ENCODE peak calls at places on chromosomes 13 and 19, in five cellular contexts. One of them, this sample, is unnamed.

GRCh38 chr19:1389033-1389940 is 5.6 kb downstream of the NDUFS7 start:
- DNase-seq in Peyer's patch: no peak
- DNase-seq in right cardiac atrium: no peak
- DNase-seq in small intestine: no peak
- DNase-seq in uterus: no peak
- DNase-seq in this sample: no peak

GRCh38 chr19:8552810-8553209 is 24.4 kb downstream of the MYO1F start:
- DNase-seq in Peyer's patch: no peak
- DNase-seq in right cardiac atrium: no peak
- DNase-seq in small intestine: peak; percentile 63
- DNase-seq in uterus: no peak
- DNase-seq in this sample: no peak

GRCh38 chr13:33870046-33870668 is 52.2 kb downstream of the RFC3 start:
- DNase-seq in Peyer's patch: no peak
- DNase-seq in right cardiac atrium: no peak
- DNase-seq in small intestine: no peak
- DNase-seq in uterus: no peak
- DNase-seq in this sample: no peak

GRCh38 chr19:7772752-7773291 is 9.8 kb downstream of the CLEC4M start:
- DNase-seq in Peyer's patch: peak; percentile 57
- DNase-seq in right cardiac atrium: no peak
- DNase-seq in small intestine: peak; percentile 85
- DNase-seq in uterus: no peak
- DNase-seq in this sample: no peak

GRCh38 chr13:75399168-75399878 is 82.6 kb downstream of the TBC1D4 start:
- DNase-seq in Peyer's patch: no peak
- DNase-seq in right cardiac atrium: no peak
- DNase-seq in small intestine: no peak
- DNase-seq in uterus: no peak
- DNase-seq in this sample: no peak

GRCh38 chr19:20038358-20039202 is 725 bp downstream of the ZNF682 start:
- DNase-seq in Peyer's patch: no peak
- DNase-seq in right cardiac atrium: no peak
- DNase-seq in small intestine: no peak
- DNase-seq in uterus: no peak
- DNase-seq in this sample: peak; percentile 53

GRCh38 chr13:80151016-80151415 is 189.9 kb downstream of the SPRY2 start:
- DNase-seq in Peyer's patch: no peak
- DNase-seq in right cardiac atrium: no peak
- DNase-seq in small intestine: no peak
- DNase-seq in uterus: no peak
- DNase-seq in this sample: no peak

GRCh38 chr19:10346509-10346908 is 7.1 kb upstream of the ICAM3 start:
- DNase-seq in Peyer's patch: no peak
- DNase-seq in right cardiac atrium: no peak
- DNase-seq in small intestine: no peak
- DNase-seq in uterus: no peak
- DNase-seq in this sample: no peak

GRCh38 chr19:55152017-55152416 is 3.0 kb upstream of the TNNT1 start:
- DNase-seq in Peyer's patch: no peak
- DNase-seq in right cardiac atrium: no peak
- DNase-seq in small intestine: no peak
- DNase-seq in uterus: no peak
- DNase-seq in this sample: no peak

GRCh38 chr13:74452176-74452575 is 318.0 kb upstream of the KLF12 start:
- DNase-seq in Peyer's patch: no peak
- DNase-seq in right cardiac atrium: no peak
- DNase-seq in small intestine: no peak
- DNase-seq in uterus: no peak
- DNase-seq in this sample: no peak

GRCh38 chr13:96294930-96295657 is 205.2 kb downstream of the HS6ST3 start:
- DNase-seq in Peyer's patch: no peak
- DNase-seq in right cardiac atrium: no peak
- DNase-seq in small intestine: no peak
- DNase-seq in uterus: no peak
- DNase-seq in this sample: no peak

GRCh38 chr13:90420683-90421082 is 926.8 kb upstream of the MIR17HG start:
- DNase-seq in Peyer's patch: no peak
- DNase-seq in right cardiac atrium: no peak
- DNase-seq in small intestine: no peak
- DNase-seq in uterus: no peak
- DNase-seq in this sample: no peak

GRCh38 chr13:28409648-28410047 is 85.3 kb downstream of the FLT1 start:
- DNase-seq in Peyer's patch: no peak
- DNase-seq in right cardiac atrium: no peak
- DNase-seq in small intestine: no peak
- DNase-seq in uterus: no peak
- DNase-seq in this sample: no peak

GRCh38 chr19:19405919-19406877 is 723 bp downstream of the GATAD2A start:
- DNase-seq in Peyer's patch: peak; percentile 70
- DNase-seq in right cardiac atrium: peak; percentile 86
- DNase-seq in small intestine: no peak
- DNase-seq in uterus: peak; percentile 43
- DNase-seq in this sample: peak; percentile 45

GRCh38 chr13:107734891-107735620 is 480.3 kb downstream of the LIG4 start:
- DNase-seq in Peyer's patch: no peak
- DNase-seq in right cardiac atrium: no peak
- DNase-seq in small intestine: no peak
- DNase-seq in uterus: no peak
- DNase-seq in this sample: no peak

GRCh38 chr19:44803442-44804428 is 5.2 kb upstream of the BCAM start:
- DNase-seq in Peyer's patch: no peak
- DNase-seq in right cardiac atrium: no peak
- DNase-seq in small intestine: no peak
- DNase-seq in uterus: no peak
- DNase-seq in this sample: no peak

GRCh38 chr19:39966617-39967016 is 4.3 kb upstream of the PSMC4 start:
- DNase-seq in Peyer's patch: no peak
- DNase-seq in right cardiac atrium: no peak
- DNase-seq in small intestine: no peak
- DNase-seq in uterus: no peak
- DNase-seq in this sample: no peak

GRCh38 chr13:87671031-87671823 is at the start of gene SLITRK5:
- DNase-seq in Peyer's patch: peak; percentile 70
- DNase-seq in right cardiac atrium: peak; percentile 83
- DNase-seq in small intestine: peak; percentile 32
- DNase-seq in uterus: no peak
- DNase-seq in this sample: peak; percentile 60

GRCh38 chr13:71603255-71603654 is 263.7 kb downstream of the DACH1 start:
- DNase-seq in Peyer's patch: no peak
- DNase-seq in right cardiac atrium: no peak
- DNase-seq in small intestine: no peak
- DNase-seq in uterus: no peak
- DNase-seq in this sample: no peak

GRCh38 chr19:31445406-31445805 is 96.2 kb upstream of the TSHZ3 start:
- DNase-seq in Peyer's patch: no peak
- DNase-seq in right cardiac atrium: no peak
- DNase-seq in small intestine: no peak
- DNase-seq in uterus: no peak
- DNase-seq in this sample: no peak

GRCh38 chr13:112078879-112079526 is 12.1 kb downstream of the SOX1 start:
- DNase-seq in Peyer's patch: no peak
- DNase-seq in right cardiac atrium: no peak
- DNase-seq in small intestine: no peak
- DNase-seq in uterus: no peak
- DNase-seq in this sample: no peak

GRCh38 chr13:46507978-46508377 is 45.0 kb upstream of the LRCH1 start:
- DNase-seq in Peyer's patch: no peak
- DNase-seq in right cardiac atrium: no peak
- DNase-seq in small intestine: no peak
- DNase-seq in uterus: no peak
- DNase-seq in this sample: no peak

GRCh38 chr13:91079190-91079589 is 268.3 kb upstream of the MIR17HG start:
- DNase-seq in Peyer's patch: no peak
- DNase-seq in right cardiac atrium: no peak
- DNase-seq in small intestine: no peak
- DNase-seq in uterus: no peak
- DNase-seq in this sample: no peak

GRCh38 chr13:29815336-29815735 is 35.1 kb downstream of the UBL3 start:
- DNase-seq in Peyer's patch: no peak
- DNase-seq in right cardiac atrium: no peak
- DNase-seq in small intestine: no peak
- DNase-seq in uterus: no peak
- DNase-seq in this sample: no peak

GRCh38 chr13:43258771-43259170 is 235.4 kb downstream of the DNAJC15 start:
- DNase-seq in Peyer's patch: no peak
- DNase-seq in right cardiac atrium: no peak
- DNase-seq in small intestine: no peak
- DNase-seq in uterus: no peak
- DNase-seq in this sample: no peak

GRCh38 chr19:17654993-17655392 is 33.2 kb downstream of the UNC13A start:
- DNase-seq in Peyer's patch: no peak
- DNase-seq in right cardiac atrium: no peak
- DNase-seq in small intestine: no peak
- DNase-seq in uterus: no peak
- DNase-seq in this sample: no peak

GRCh38 chr19:40356681-40357595 is 8.4 kb downstream of the PLD3 start:
- DNase-seq in Peyer's patch: no peak
- DNase-seq in right cardiac atrium: no peak
- DNase-seq in small intestine: no peak
- DNase-seq in uterus: no peak
- DNase-seq in this sample: no peak

GRCh38 chr19:55146078-55146647 is 2.8 kb downstream of the TNNT1 start:
- DNase-seq in Peyer's patch: no peak
- DNase-seq in right cardiac atrium: no peak
- DNase-seq in small intestine: no peak
- DNase-seq in uterus: no peak
- DNase-seq in this sample: no peak

GRCh38 chr13:99895428-99895998 is 76.1 kb downstream of the ZIC5 start:
- DNase-seq in Peyer's patch: no peak
- DNase-seq in right cardiac atrium: no peak
- DNase-seq in small intestine: no peak
- DNase-seq in uterus: no peak
- DNase-seq in this sample: peak; percentile 10

GRCh38 chr19:5621945-5622464 is 571 bp downstream of the SAFB2 start:
- DNase-seq in Peyer's patch: peak; percentile 56
- DNase-seq in right cardiac atrium: peak; percentile 71
- DNase-seq in small intestine: no peak
- DNase-seq in uterus: peak; percentile 38
- DNase-seq in this sample: peak; percentile 18

GRCh38 chr19:35935911-35936737 is at the start of gene LRFN3:
- DNase-seq in Peyer's patch: peak; percentile 88
- DNase-seq in right cardiac atrium: peak; percentile 90
- DNase-seq in small intestine: peak; percentile 79
- DNase-seq in uterus: peak; percentile 75
- DNase-seq in this sample: no peak

GRCh38 chr13:79385694-79386093 is 20.4 kb downstream of the RBM26 start:
- DNase-seq in Peyer's patch: no peak
- DNase-seq in right cardiac atrium: no peak
- DNase-seq in small intestine: no peak
- DNase-seq in uterus: no peak
- DNase-seq in this sample: no peak

GRCh38 chr13:107339209-107339608 is 771.3 kb upstream of the ARGLU1 start:
- DNase-seq in Peyer's patch: no peak
- DNase-seq in right cardiac atrium: no peak
- DNase-seq in small intestine: no peak
- DNase-seq in uterus: no peak
- DNase-seq in this sample: no peak

DNA sequence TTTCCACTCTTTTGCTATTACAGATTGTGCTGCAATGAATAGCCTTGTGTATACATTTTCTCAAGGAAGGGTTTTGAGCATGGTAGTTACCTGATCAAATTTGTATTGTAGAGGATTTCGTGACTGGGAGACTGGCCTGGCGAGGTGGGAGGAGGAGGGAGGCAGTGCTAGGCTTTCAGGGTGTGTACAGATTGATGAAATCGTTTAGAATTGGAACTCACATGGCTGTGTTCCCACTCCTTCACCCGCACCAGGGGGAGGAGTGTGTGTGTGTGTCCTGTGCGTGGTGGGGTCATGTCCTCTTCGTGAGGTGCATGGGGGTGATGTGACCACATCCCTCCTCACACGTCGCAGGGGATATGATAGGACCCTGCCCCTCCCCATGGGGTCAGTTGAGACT is 8.3 kb downstream of the PGLYRP1 start:
- DNase-seq in Peyer's patch: no peak
- DNase-seq in right cardiac atrium: no peak
- DNase-seq in small intestine: no peak
- DNase-seq in uterus: no peak
- DNase-seq in this sample: no peak
- H3K27ac ChIP-seq in Peyer's patch: no peak overlapping the region
- H3K27ac ChIP-seq in right cardiac atrium: no peak overlapping the region
- H3K27ac ChIP-seq in small intestine: no peak overlapping the region
- H3K27ac ChIP-seq in uterus: no peak overlapping the region
- H3K27ac ChIP-seq in this sample: no peak overlapping the region

GRCh38 chr19:15836595-15837398 is 21.3 kb upstream of the OR10H1 start:
- DNase-seq in Peyer's patch: peak; percentile 99
- DNase-seq in right cardiac atrium: peak; percentile 98
- DNase-seq in small intestine: peak; percentile 99
- DNase-seq in uterus: peak; percentile 98
- DNase-seq in this sample: peak; percentile 98
- H3K9me3 ChIP-seq in Peyer's patch: no peaks in the 10 kb centered on the region
- H3K9me3 ChIP-seq in right cardiac atrium: no peaks in the 10 kb centered on the region
- H3K9me3 ChIP-seq in small intestine: no peaks in the 10 kb centered on the region
- H3K9me3 ChIP-seq in uterus: no peaks in the 10 kb centered on the region
- H3K9me3 ChIP-seq in this sample: no peaks in the 10 kb centered on the region

GRCh38 chr19:33193864-33194362 is at the start of gene LRP3:
- DNase-seq in Peyer's patch: no peak
- DNase-seq in right cardiac atrium: peak; percentile 85
- DNase-seq in small intestine: no peak
- DNase-seq in uterus: no peak
- DNase-seq in this sample: no peak
- H3K27ac ChIP-seq in Peyer's patch: peak within 1 kb of the TSS; percentile 62
- H3K27ac ChIP-seq in right cardiac atrium: no peak within 1 kb of the TSS
- H3K27ac ChIP-seq in small intestine: no peak within 1 kb of the TSS
- H3K27ac ChIP-seq in uterus: peak within 1 kb of the TSS; percentile 73
- H3K27ac ChIP-seq in this sample: no peak within 1 kb of the TSS

GRCh38 chr13:94114166-94114565 is 365.3 kb downstream of the DCT start:
- DNase-seq in Peyer's patch: no peak
- DNase-seq in right cardiac atrium: no peak
- DNase-seq in small intestine: no peak
- DNase-seq in uterus: no peak
- DNase-seq in this sample: no peak

GRCh38 chr13:94112731-94113130 is 366.8 kb downstream of the DCT start:
- DNase-seq in Peyer's patch: no peak
- DNase-seq in right cardiac atrium: no peak
- DNase-seq in small intestine: no peak
- DNase-seq in uterus: no peak
- DNase-seq in this sample: no peak

GRCh38 chr13:94115054-94115453 is 364.4 kb downstream of the DCT start:
- DNase-seq in Peyer's patch: no peak
- DNase-seq in right cardiac atrium: no peak
- DNase-seq in small intestine: no peak
- DNase-seq in uterus: no peak
- DNase-seq in this sample: no peak

GRCh38 chr13:94112227-94112626 is 367.3 kb downstream of the DCT start:
- DNase-seq in Peyer's patch: peak; percentile 59
- DNase-seq in right cardiac atrium: no peak
- DNase-seq in small intestine: peak; percentile 78
- DNase-seq in uterus: no peak
- DNase-seq in this sample: no peak

DNA sequence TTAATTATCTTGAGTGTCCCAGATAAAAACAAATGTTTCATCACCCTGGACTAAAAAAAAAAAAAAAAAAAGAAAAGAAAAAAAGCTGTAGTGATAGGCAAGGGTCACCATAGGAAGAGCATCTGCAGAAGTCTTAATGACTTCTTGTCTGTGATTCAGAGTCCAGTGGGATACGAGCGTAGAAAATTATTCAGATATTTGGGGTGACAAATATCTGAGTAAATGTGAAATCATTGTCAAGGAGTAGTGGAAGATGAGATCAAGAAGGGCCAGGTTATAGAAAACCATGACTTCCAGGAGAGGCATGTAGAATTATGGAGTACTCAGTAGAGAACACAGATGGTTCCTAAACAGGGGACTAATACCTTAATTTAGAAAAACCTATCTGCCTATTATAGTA is 369.5 kb downstream of the DCT start:
- DNase-seq in Peyer's patch: no peak
- DNase-seq in right cardiac atrium: no peak
- DNase-seq in small intestine: no peak
- DNase-seq in uterus: no peak
- DNase-seq in this sample: no peak
- H3K9me3 ChIP-seq in Peyer's patch: no peaks in the 10 kb centered on the region
- H3K9me3 ChIP-seq in right cardiac atrium: no peaks in the 10 kb centered on the region
- H3K9me3 ChIP-seq in small intestine: no peaks in the 10 kb centered on the region
- H3K9me3 ChIP-seq in uterus: no peaks in the 10 kb centered on the region
- H3K9me3 ChIP-seq in this sample: no peaks in the 10 kb centered on the region

This sample was measured in naive thymus-derived CD4-positive, alpha-beta T cell.